ENCODE peak calls at places on chromosomes 7 and 10, in nine cellular contexts. H, I, M, Y, W, B, L, A and K are unnamed samples.

GRCh38 chr7:16129431-16130126 is 291.8 kb downstream of the CRPPA start:
- DNase-seq in H (peak), I (peak), M (no peak), Y (no peak), W (no peak), B (peak), L (no peak), A (peak), K (peak)

GRCh38 chr7:1532456-1533254 is 2.2 kb downstream of the MAFK start:
- DNase-seq in H (peak), I (no peak), M (peak), Y (peak), W (peak), B (peak), L (peak), A (peak), K (peak)

GRCh38 chr7:44240983-44241510 is 40.3 kb downstream of the YKT6 start:
- DNase-seq in H (peak), I (peak), M (peak), Y (peak), W (peak), B (peak), L (peak), A (peak), K (peak)

GRCh38 chr7:102973096-102973802 is 60.4 kb downstream of the LRRC17 start:
- DNase-seq in H (no peak), I (no peak), M (no peak), Y (no peak), W (no peak), B (no peak), L (no peak), A (peak), K (no peak)

GRCh38 chr7:131525820-131526219 is 30.6 kb downstream of the PODXL start:
- DNase-seq in H (peak), I (no peak), M (no peak), Y (no peak), W (no peak), B (no peak), L (no peak), A (no peak), K (no peak)

GRCh38 chr10:21285742-21286311 is 239.7 kb downstream of the SKIDA1 start:
- DNase-seq in H (peak), I (peak), M (no peak), Y (no peak), W (no peak), B (no peak), L (no peak), A (no peak), K (peak)

GRCh38 chr7:73628504-73628903 is 4.2 kb upstream of the MLXIPL start:
- DNase-seq in H (no peak), I (no peak), M (no peak), Y (no peak), W (no peak), B (no peak), L (no peak), A (no peak), K (no peak)

GRCh38 chr7:42914009-42914725 is 2.3 kb upstream of the C7orf25 start:
- DNase-seq in H (peak), I (no peak), M (no peak), Y (no peak), W (no peak), B (peak), L (no peak), A (peak), K (peak)

GRCh38 chr10:43390791-43391190 is 18.2 kb downstream of the HNRNPF start:
- DNase-seq in H (peak), I (no peak), M (no peak), Y (peak), W (no peak), B (peak), L (no peak), A (peak), K (no peak)

GRCh38 chr10:55704950-55705349 is 656.1 kb downstream of the ZWINT start:
- DNase-seq in H (no peak), I (no peak), M (no peak), Y (no peak), W (no peak), B (no peak), L (no peak), A (no peak), K (no peak)

GRCh38 chr7:123552641-123553040 is 5.0 kb downstream of the NDUFA5 start:
- DNase-seq in H (no peak), I (no peak), M (no peak), Y (no peak), W (no peak), B (no peak), L (no peak), A (no peak), K (no peak)

GRCh38 chr10:55740110-55740509 is 620.9 kb downstream of the ZWINT start:
- DNase-seq in H (no peak), I (no peak), M (no peak), Y (no peak), W (no peak), B (no peak), L (no peak), A (no peak), K (no peak)

GRCh38 chr7:140084972-140085371 is 22.2 kb upstream of the PARP12 start:
- DNase-seq in H (no peak), I (no peak), M (no peak), Y (peak), W (no peak), B (no peak), L (no peak), A (no peak), K (no peak)

GRCh38 chr10:132884041-132884440 is 58.3 kb downstream of the CFAP46 start:
- DNase-seq in H (no peak), I (no peak), M (no peak), Y (peak), W (no peak), B (no peak), L (no peak), A (no peak), K (no peak)

GRCh38 chr10:112491144-112491543 is 44.1 kb downstream of the VTI1A start:
- DNase-seq in H (peak), I (no peak), M (no peak), Y (no peak), W (no peak), B (peak), L (no peak), A (peak), K (peak)

GRCh38 chr10:112424658-112425057 is 22.1 kb downstream of the ZDHHC6 start:
- DNase-seq in H (no peak), I (no peak), M (no peak), Y (no peak), W (no peak), B (no peak), L (no peak), A (no peak), K (no peak)

GRCh38 chr7:107125475-107125874 is 43.3 kb upstream of the HBP1 start:
- DNase-seq in H (no peak), I (no peak), M (no peak), Y (no peak), W (no peak), B (no peak), L (no peak), A (no peak), K (no peak)

GRCh38 chr7:81692146-81692905 is 77.5 kb downstream of the HGF start:
- DNase-seq in H (peak), I (no peak), M (no peak), Y (no peak), W (no peak), B (no peak), L (no peak), A (peak), K (no peak)

GRCh38 chr10:72932259-72933015 is 22.2 kb downstream of the PLA2G12B start:
- DNase-seq in H (no peak), I (no peak), M (no peak), Y (no peak), W (no peak), B (peak), L (no peak), A (no peak), K (no peak)

GRCh38 chr10:72038458-72039001 is 49.8 kb downstream of the SPOCK2 start:
- DNase-seq in H (no peak), I (no peak), M (no peak), Y (no peak), W (no peak), B (peak), L (no peak), A (no peak), K (no peak)

GRCh38 chr10:33240931-33241330 is 93.5 kb downstream of the NRP1 start:
- DNase-seq in H (no peak), I (no peak), M (no peak), Y (no peak), W (no peak), B (peak), L (no peak), A (peak), K (no peak)

GRCh38 chr7:131212114-131212513 is 115.6 kb upstream of the MKLN1 start:
- DNase-seq in H (peak), I (no peak), M (no peak), Y (no peak), W (no peak), B (no peak), L (no peak), A (peak), K (no peak)

GRCh38 chr10:127577376-127577775 is 28.3 kb downstream of the NPS start:
- DNase-seq in H (peak), I (no peak), M (no peak), Y (no peak), W (no peak), B (peak), L (no peak), A (peak), K (no peak)

GRCh38 chr7:33054261-33054964 is 8.2 kb downstream of the NT5C3A start:
- DNase-seq in H (peak), I (no peak), M (no peak), Y (no peak), W (no peak), B (peak), L (no peak), A (no peak), K (no peak)

GRCh38 chr10:128268015-128268722 is 141.9 kb upstream of the MKI67 start:
- DNase-seq in H (no peak), I (no peak), M (no peak), Y (no peak), W (no peak), B (peak), L (no peak), A (peak), K (no peak)

GRCh38 chr7:73894851-73895441 is 34.0 kb downstream of the TMEM270 start:
- DNase-seq in H (peak), I (no peak), M (no peak), Y (no peak), W (peak), B (peak), L (peak), A (peak), K (peak)

GRCh38 chr10:123634221-123634620 is 31.9 kb upstream of the GPR26 start:
- DNase-seq in H (no peak), I (no peak), M (no peak), Y (no peak), W (no peak), B (no peak), L (no peak), A (no peak), K (no peak)

GRCh38 chr7:122311280-122311679 is 6.7 kb upstream of the FEZF1 start:
- DNase-seq in H (no peak), I (no peak), M (no peak), Y (no peak), W (no peak), B (no peak), L (no peak), A (no peak), K (no peak)

GRCh38 chr7:43290978-43291377 is 178.5 kb downstream of the HECW1 start:
- DNase-seq in H (no peak), I (no peak), M (no peak), Y (no peak), W (no peak), B (no peak), L (no peak), A (no peak), K (no peak)

GRCh38 chr10:99983280-99983988 is 26.3 kb downstream of the DNMBP start:
- DNase-seq in H (peak), I (peak), M (no peak), Y (no peak), W (no peak), B (peak), L (no peak), A (peak), K (no peak)

GRCh38 chr7:137804819-137805218 is 42.0 kb downstream of the DGKI start:
- DNase-seq in H (no peak), I (no peak), M (no peak), Y (no peak), W (no peak), B (no peak), L (no peak), A (no peak), K (no peak)

GRCh38 chr10:97131702-97132101 is 54.1 kb downstream of the SLIT1 start:
- DNase-seq in H (no peak), I (no peak), M (no peak), Y (peak), W (no peak), B (peak), L (no peak), A (peak), K (no peak)

GRCh38 chr10:85293483-85293882 is 965.1 kb downstream of the CCSER2 start:
- DNase-seq in H (peak), I (no peak), M (no peak), Y (no peak), W (no peak), B (no peak), L (no peak), A (no peak), K (no peak)

GRCh38 chr7:148838905-148839304 is 45.2 kb downstream of the EZH2 start:
- DNase-seq in H (peak), I (no peak), M (no peak), Y (no peak), W (no peak), B (no peak), L (no peak), A (no peak), K (no peak)

GRCh38 chr7:149295481-149295850 is 33.5 kb downstream of the ZNF783 start:
- DNase-seq in H (no peak), I (no peak), M (no peak), Y (no peak), W (no peak), B (no peak), L (no peak), A (no peak), K (no peak)

DNA sequence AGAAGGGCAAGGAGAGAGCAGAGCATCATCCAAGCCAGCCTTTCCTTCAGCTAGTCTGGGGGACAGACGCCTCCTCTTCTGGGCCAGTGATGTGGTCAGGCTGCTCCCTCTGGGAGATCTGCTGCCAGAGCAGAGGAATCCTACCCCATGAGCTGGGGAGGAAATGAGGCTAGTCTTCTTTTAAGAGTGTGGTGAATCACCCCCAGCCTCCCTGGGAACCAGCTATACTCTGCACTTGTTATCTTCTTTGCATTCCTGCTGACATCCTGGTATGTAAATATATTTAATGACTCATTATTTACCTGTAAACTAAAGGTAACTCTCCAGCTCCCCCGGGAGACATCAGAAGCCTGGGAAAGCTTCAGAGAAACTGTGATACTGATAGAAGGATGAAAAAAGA is 41.6 kb upstream of the EPHB6 start:
- DNase-seq in H (peak), I (no peak), M (no peak), Y (no peak), W (no peak), B (peak), L (no peak), A (peak), K (no peak)
- H3K4me3 ChIP-seq in H (no peak), I (no peak), M (no peak), Y (no peak), W (no peak), B (no peak), L (no peak), A (no peak), K (no peak)

GRCh38 chr7:157140118-157140905 is 1.6 kb downstream of the UBE3C start:
- DNase-seq in H (no peak), I (no peak), M (no peak), Y (no peak), W (no peak), B (no peak), L (no peak), A (no peak), K (peak)
- H3K4me3 ChIP-seq in H (peak), I (peak), M (peak), Y (no peak), W (peak), B (peak), L (peak), A (peak), K (peak)

GRCh38 chr7:79359827-79360226 is 93.6 kb downstream of the MAGI2 start:
- DNase-seq in H (no peak), I (no peak), M (no peak), Y (no peak), W (no peak), B (no peak), L (no peak), A (no peak), K (no peak)
- H3K4me3 ChIP-seq in H (no peak), I (no peak), M (no peak), Y (no peak), W (no peak), B (no peak), L (no peak), A (no peak), K (no peak)

GRCh38 chr7:23205861-23206510 is 24.1 kb downstream of the NUP42 start:
- DNase-seq in H (no peak), I (no peak), M (no peak), Y (no peak), W (no peak), B (no peak), L (peak), A (peak), K (no peak)
- H3K4me3 ChIP-seq in H (peak), I (peak), M (no peak), Y (no peak), W (no peak), B (peak), L (peak), A (no peak), K (no peak)

DNA sequence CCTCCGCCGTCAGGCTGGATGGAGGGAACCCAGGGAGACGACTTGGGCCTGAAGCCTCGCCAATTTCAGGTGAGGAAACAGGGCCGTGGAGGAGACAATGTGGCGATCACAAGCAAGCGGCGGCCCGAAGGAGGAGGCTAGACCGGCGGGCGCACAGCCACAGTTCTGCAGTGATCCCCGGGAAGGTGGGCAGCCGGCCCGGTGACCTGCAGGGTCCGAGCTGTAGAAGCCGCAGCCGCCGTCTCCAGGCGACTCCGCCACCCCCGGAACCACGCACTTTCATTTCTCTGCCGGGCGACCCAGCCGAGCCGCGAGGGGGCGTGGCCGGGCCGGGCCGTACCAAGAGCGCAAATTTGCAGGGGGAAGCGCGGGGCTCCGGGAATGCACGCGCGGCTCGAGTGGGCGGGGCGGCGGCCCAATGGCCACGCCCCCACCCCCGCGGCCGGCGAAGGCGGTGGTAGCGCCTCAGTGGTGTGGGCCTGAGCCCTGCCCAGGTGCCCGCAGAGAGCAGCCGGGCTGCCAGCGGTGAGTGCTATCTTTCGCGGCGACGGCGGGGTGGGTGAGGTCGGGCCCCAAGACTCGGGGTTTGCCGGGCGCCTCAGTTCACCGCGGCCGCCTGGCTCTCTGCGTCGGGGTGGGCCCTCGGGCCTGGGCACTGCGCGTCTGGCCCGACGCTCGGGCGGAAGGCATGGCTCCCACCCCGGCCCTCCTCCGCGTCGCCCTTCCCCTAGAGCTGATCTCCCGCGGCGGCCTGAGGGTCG is at the start of gene POR:
- DNase-seq in H (peak), I (no peak), M (peak), Y (peak), W (peak), B (peak), L (peak), A (peak), K (peak)
- H3K4me3 ChIP-seq in H (peak), I (peak), M (peak), Y (peak), W (peak), B (peak), L (peak), A (peak), K (peak)

GRCh38 chr7:135801045-135801693 is 52.6 kb upstream of the FAM180A start:
- DNase-seq in H (peak), I (peak), M (no peak), Y (no peak), W (peak), B (peak), L (no peak), A (peak), K (peak)
- H3K4me3 ChIP-seq in H (no peak), I (no peak), M (no peak), Y (no peak), W (no peak), B (no peak), L (no peak), A (no peak), K (no peak)

GRCh38 chr7:41821521-41822213 is 118.8 kb upstream of the INHBA start:
- DNase-seq in H (no peak), I (no peak), M (no peak), Y (no peak), W (no peak), B (no peak), L (no peak), A (no peak), K (no peak)
- H3K4me3 ChIP-seq in H (no peak), I (no peak), M (no peak), Y (no peak), W (no peak), B (no peak), L (no peak), A (no peak), K (no peak)

GRCh38 chr7:30433082-30433481 is 45.5 kb downstream of the NOD1 start:
- DNase-seq in H (no peak), I (no peak), M (no peak), Y (no peak), W (peak), B (peak), L (peak), A (peak), K (no peak)

GRCh38 chr7:30430777-30431176 is 47.8 kb downstream of the NOD1 start:
- DNase-seq in H (no peak), I (no peak), M (no peak), Y (no peak), W (no peak), B (no peak), L (no peak), A (no peak), K (no peak)

GRCh38 chr7:30434140-30434799 is 44.3 kb downstream of the NOD1 start:
- DNase-seq in H (no peak), I (no peak), M (no peak), Y (no peak), W (no peak), B (no peak), L (no peak), A (no peak), K (no peak)

GRCh38 chr7:30436046-30436445 is 42.5 kb downstream of the NOD1 start:
- DNase-seq in H (no peak), I (no peak), M (peak), Y (no peak), W (no peak), B (no peak), L (no peak), A (no peak), K (no peak)

GRCh38 chr7:30433506-30433905 is 45.1 kb downstream of the NOD1 start:
- DNase-seq in H (no peak), I (no peak), M (no peak), Y (no peak), W (no peak), B (no peak), L (no peak), A (no peak), K (no peak)
- H3K4me3 ChIP-seq in H (no peak), I (no peak), M (no peak), Y (no peak), W (no peak), B (no peak), L (peak), A (no peak), K (no peak)